ENCODE peak calls at places on chromosomes 11 and 22, in four cellular contexts. H is SJSA1, L is ovary, I is tibial nerve. M is an unnamed sample.

GRCh38 chr22:20009018-20009482 is 7.6 kb downstream of the ARVCF start:
- DNase-seq in H (no peak), L (no peak), I (no peak), M (no peak)

GRCh38 chr11:96426356-96427103 is 36.7 kb downstream of the JRKL start:
- DNase-seq in H (peak), L (no peak), I (no peak), M (no peak)

GRCh38 chr22:22716136-22716535 is 71.7 kb downstream of the GGTLC2 start:
- DNase-seq in H (no peak), L (no peak), I (no peak), M (no peak)

GRCh38 chr22:44994399-44995281 is 15.2 kb downstream of the PHF21B start:
- DNase-seq in H (no peak), L (no peak), I (no peak), M (no peak)

GRCh38 chr22:41092847-41093371 is 517 bp downstream of the EP300 start:
- DNase-seq in H (peak), L (no peak), I (no peak), M (no peak)

GRCh38 chr11:1750840-1751520 is 585 bp upstream of the IFITM10 start:
- DNase-seq in H (no peak), L (no peak), I (no peak), M (no peak)

GRCh38 chr11:64339754-64340408 is at the start of gene CCDC88B:
- DNase-seq in H (no peak), L (peak), I (no peak), M (peak)

GRCh38 chr11:14520902-14521151 is 641 bp upstream of the PSMA1 start:
- DNase-seq in H (no peak), L (no peak), I (no peak), M (no peak)

GRCh38 chr11:33530824-33531223 is 169.8 kb downstream of the C11orf91 start:
- DNase-seq in H (no peak), L (no peak), I (no peak), M (no peak)

GRCh38 chr11:15602779-15603178 is 488.1 kb downstream of the INSC start:
- DNase-seq in H (no peak), L (no peak), I (no peak), M (no peak)
- H3K27ac ChIP-seq in H (no peak), L (no peak), I (no peak), M (no peak)

GRCh38 chr11:13276852-13277718 is 505 bp upstream of the BMAL1 start:
- DNase-seq in H (peak), L (peak), I (peak), M (peak)
- H3K27ac ChIP-seq in H (no peak), L (peak), I (peak), M (peak)

DNA sequence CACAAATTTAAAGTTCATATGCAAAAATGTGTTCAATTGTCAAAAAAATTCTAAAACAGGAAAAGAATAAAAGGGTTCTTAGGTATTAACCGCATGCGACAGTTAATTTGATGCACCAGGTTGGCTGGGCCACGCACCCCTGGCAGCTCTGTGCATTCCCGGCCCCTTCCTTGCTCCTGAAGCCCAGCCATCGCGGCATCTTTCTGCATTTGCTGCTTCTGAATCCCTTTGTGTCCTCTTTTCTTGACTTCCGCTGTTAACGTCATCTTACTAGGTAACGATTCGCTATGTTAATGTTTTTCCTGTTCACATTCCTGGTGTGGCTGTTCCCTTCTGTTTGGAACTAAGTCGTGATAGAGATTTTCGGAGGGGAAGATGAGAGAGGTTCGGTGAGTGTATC is 7.9 kb upstream of the KLHDC7B start:
- DNase-seq in H (no peak), L (no peak), I (no peak), M (no peak)
- H3K27ac ChIP-seq in H (no peak), L (no peak), I (no peak), M (peak)

GRCh38 chr11:30533445-30533947 is 52.7 kb downstream of the MPPED2 start:
- DNase-seq in H (no peak), L (no peak), I (no peak), M (no peak)
- H3K27ac ChIP-seq in H (no peak), L (no peak), I (no peak), M (no peak)

GRCh38 chr11:69102161-69102695 is 53.5 kb downstream of the TPCN2 start:
- DNase-seq in H (no peak), L (no peak), I (no peak), M (no peak)
- H3K27ac ChIP-seq in H (no peak), L (no peak), I (no peak), M (no peak)

GRCh38 chr11:6557761-6558674 is 45.4 kb downstream of the RRP8 start:
- DNase-seq in H (no peak), L (no peak), I (no peak), M (no peak)

GRCh38 chr11:6557063-6557462 is 46.4 kb downstream of the RRP8 start:
- DNase-seq in H (no peak), L (no peak), I (no peak), M (no peak)

GRCh38 chr11:6561288-6561687 is 42.1 kb downstream of the RRP8 start:
- DNase-seq in H (no peak), L (no peak), I (no peak), M (no peak)

GRCh38 chr11:6556139-6556949 is 47.1 kb downstream of the RRP8 start:
- DNase-seq in H (no peak), L (no peak), I (no peak), M (no peak)

GRCh38 chr11:6559375-6559774 is 44.0 kb downstream of the RRP8 start:
- DNase-seq in H (no peak), L (no peak), I (no peak), M (no peak)
- H3K27ac ChIP-seq in H (no peak), L (no peak), I (no peak), M (no peak)

DNA sequence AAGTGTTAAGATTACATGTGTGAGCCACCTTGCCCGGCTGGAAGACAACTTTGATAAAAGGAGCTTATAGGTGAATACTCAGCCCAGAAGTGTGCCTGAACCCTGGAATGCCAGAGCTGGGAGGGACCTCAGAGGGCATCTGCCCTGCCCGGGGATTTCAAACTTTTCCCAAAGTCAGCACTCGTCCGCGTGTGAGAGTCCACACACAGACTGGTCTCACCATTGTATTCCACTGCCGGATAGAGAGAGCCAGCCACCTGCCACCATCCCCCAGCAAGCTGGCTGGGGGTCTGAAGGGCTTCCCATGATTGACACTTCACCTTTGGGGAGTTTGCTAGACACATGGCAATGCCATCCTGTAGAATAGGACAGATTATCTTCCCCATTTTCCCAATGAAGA is 49.2 kb downstream of the APOL3 start:
- DNase-seq in H (no peak), L (no peak), I (no peak), M (no peak)
- H3K27ac ChIP-seq in H (no peak), L (no peak), I (no peak), M (no peak)

GRCh38 chr11:57306941-57307598 is 17.7 kb downstream of the TNKS1BP1 start:
- DNase-seq in H (no peak), L (no peak), I (no peak), M (no peak)
- H3K27ac ChIP-seq in H (no peak), L (no peak), I (no peak), M (no peak)

M was measured in substantia nigra.